ENCODE peak calls at places on chromosomes 13 and 19, in nine cellular contexts. C, J, U, G, I, S, Q, D and R are unnamed samples.

GRCh38 chr19:42125536-42125935 is 6.7 kb downstream of the POU2F2 start:
- DNase-seq in C (no peak), J (no peak), U (no peak), G (no peak), I (no peak), S (no peak), Q (no peak), D (no peak), R (no peak)

GRCh38 chr13:78596701-78597550 is 6.4 kb downstream of the POU4F1 start:
- DNase-seq in C (no peak), J (no peak), U (peak; percentile 71), G (no peak), I (no peak), S (no peak), Q (no peak), D (no peak), R (no peak)

GRCh38 chr13:29490561-29490960 is 104.9 kb downstream of the SLC7A1 start:
- DNase-seq in C (no peak), J (no peak), U (no peak), G (no peak), I (no peak), S (no peak), Q (no peak), D (no peak), R (no peak)

GRCh38 chr19:2188708-2189385 is 25.1 kb downstream of the DOT1L start:
- DNase-seq in C (no peak), J (no peak), U (no peak), G (no peak), I (no peak), S (no peak), Q (no peak), D (no peak), R (no peak)

GRCh38 chr19:56119585-56119978 is 1.5 kb downstream of the ZNF787 start:
- DNase-seq in C (peak; percentile 63), J (peak; percentile 65), U (no peak), G (no peak), I (no peak), S (no peak), Q (no peak), D (no peak), R (no peak)

GRCh38 chr13:80386001-80386400 is 45.1 kb upstream of the SPRY2 start:
- DNase-seq in C (no peak), J (no peak), U (no peak), G (no peak), I (no peak), S (no peak), Q (no peak), D (no peak), R (no peak)

GRCh38 chr19:3441089-3441985 is 39.0 kb downstream of the SMIM24 start:
- DNase-seq in C (no peak), J (no peak), U (peak; percentile 62), G (no peak), I (no peak), S (no peak), Q (no peak), D (no peak), R (no peak)

GRCh38 chr13:51331354-51331861 is 8.1 kb upstream of the SERPINE3 start:
- DNase-seq in C (no peak), J (no peak), U (peak; percentile 34), G (no peak), I (no peak), S (no peak), Q (no peak), D (no peak), R (no peak)

GRCh38 chr19:51511353-51511752 is 9.8 kb upstream of the SIGLEC12 start:
- DNase-seq in C (no peak), J (no peak), U (peak; percentile 75), G (no peak), I (no peak), S (no peak), Q (no peak), D (no peak), R (no peak)

GRCh38 chr13:33264620-33264978 is 21.0 kb downstream of the STARD13 start:
- DNase-seq in C (peak; percentile 25), J (no peak), U (no peak), G (no peak), I (no peak), S (no peak), Q (no peak), D (no peak), R (no peak)

GRCh38 chr19:8585894-8586750 is 8.9 kb upstream of the MYO1F start:
- DNase-seq in C (no peak), J (peak; percentile 55), U (peak; percentile 97), G (peak; percentile 59), I (no peak), S (no peak), Q (no peak), D (peak; percentile 72), R (no peak)

GRCh38 chr19:8423821-8424223 is 10.7 kb downstream of the MARCHF2 start:
- DNase-seq in C (peak; percentile 91), J (peak; percentile 93), U (peak; percentile 83), G (peak; percentile 97), I (peak; percentile 83), S (peak; percentile 91), Q (peak; percentile 88), D (no peak), R (no peak)

GRCh38 chr13:26878465-26878864 is 117.9 kb upstream of the GPR12 start:
- DNase-seq in C (no peak), J (no peak), U (no peak), G (no peak), I (no peak), S (no peak), Q (no peak), D (no peak), R (no peak)

DNA sequence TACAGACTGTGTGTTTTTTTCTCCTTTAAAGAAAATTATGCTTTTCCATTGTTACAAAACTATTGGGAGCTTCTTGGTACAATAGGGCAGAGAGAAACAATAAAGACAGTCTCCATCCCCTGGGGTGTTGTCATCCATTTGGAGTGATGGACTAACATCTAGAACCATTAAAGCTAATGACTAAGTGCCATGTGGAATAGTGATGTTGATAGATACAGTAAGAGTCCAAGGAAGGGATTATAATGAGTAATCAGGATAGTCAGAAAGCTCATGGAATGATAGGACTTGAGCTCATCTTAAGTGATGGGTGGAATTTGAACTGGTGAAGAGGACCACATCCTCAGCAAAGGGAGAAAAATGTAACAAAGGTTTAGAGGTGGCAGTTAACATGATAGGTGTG is 24.1 kb upstream of the FRY start:
- DNase-seq in C (no peak), J (no peak), U (no peak), G (no peak), I (no peak), S (no peak), Q (no peak), D (no peak), R (no peak)
- TF ChIP-seq CTCF in C (no peak), J (no peak), U (no peak), G (no peak), I (no peak), S (no peak), Q (no peak), D (no peak), R (no peak)

DNA sequence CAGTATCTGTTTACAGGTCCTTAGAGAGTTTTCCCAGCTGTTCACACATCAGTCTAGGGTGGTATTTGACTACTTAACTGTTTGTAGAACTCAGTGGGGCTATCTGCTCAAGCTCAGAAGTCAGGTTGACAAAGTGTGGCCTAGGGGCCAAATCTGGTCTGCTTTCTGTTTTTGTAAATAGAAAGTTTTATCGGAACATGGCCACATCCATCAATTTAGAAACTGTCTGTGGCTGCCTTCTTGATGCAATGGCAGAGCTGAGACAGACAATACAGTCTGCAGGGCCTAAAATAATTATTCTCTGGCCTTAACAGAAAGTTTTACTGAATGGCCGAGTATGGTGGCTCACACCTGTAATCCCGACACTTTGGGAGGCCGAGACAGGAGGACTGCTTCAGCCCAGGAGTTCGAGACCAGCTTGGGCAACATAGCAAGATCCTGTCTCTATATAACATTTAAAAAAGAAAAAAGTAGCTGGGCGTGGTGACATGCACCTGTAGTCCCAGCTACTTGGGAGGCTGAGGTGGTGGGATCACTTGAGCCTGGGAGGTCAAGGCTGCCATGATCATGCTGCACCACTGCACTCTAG is 2.4 kb downstream of the SMG9 start:
- DNase-seq in C (no peak), J (no peak), U (no peak), G (no peak), I (no peak), S (no peak), Q (no peak), D (no peak), R (no peak)
- H3K36me3 ChIP-seq in C (no peaks in the 10 kb centered on the region), J (peaks cover 25% of the 10 kb centered on the region), U (peaks cover 34% of the 10 kb centered on the region), G (peaks cover 18% of the 10 kb centered on the region), I (no peaks in the 10 kb centered on the region), S (peaks cover 4% of the 10 kb centered on the region), Q (peaks cover 29% of the 10 kb centered on the region), D (no peaks in the 10 kb centered on the region), R (peaks cover 25% of the 10 kb centered on the region)

GRCh38 chr19:19405919-19406877 is 723 bp downstream of the GATAD2A start:
- DNase-seq in C (peak; percentile 62), J (peak; percentile 69), U (peak; percentile 78), G (peak; percentile 56), I (peak; percentile 55), S (no peak), Q (no peak), D (peak; percentile 69), R (peak; percentile 32)

GRCh38 chr19:19404879-19405860 is at the start of gene GATAD2A:
- DNase-seq in C (peak; percentile 95), J (peak; percentile 96), U (peak; percentile 96), G (peak; percentile 95), I (peak; percentile 91), S (peak; percentile 93), Q (peak; percentile 77), D (peak; percentile 96), R (peak; percentile 85)

GRCh38 chr19:19406878-19407639 is 1.6 kb downstream of the GATAD2A start:
- DNase-seq in C (no peak), J (peak; percentile 39), U (no peak), G (no peak), I (peak; percentile 41), S (no peak), Q (no peak), D (no peak), R (no peak)

GRCh38 chr19:19409235-19410030 is 4.0 kb downstream of the GATAD2A start:
- DNase-seq in C (no peak), J (no peak), U (no peak), G (no peak), I (no peak), S (no peak), Q (no peak), D (no peak), R (no peak)

GRCh38 chr19:19407640-19407933 is 2.1 kb downstream of the GATAD2A start:
- DNase-seq in C (no peak), J (no peak), U (no peak), G (no peak), I (no peak), S (no peak), Q (no peak), D (no peak), R (no peak)
- H3K4me3 ChIP-seq in C (peak overlapping the region; percentile 96), J (no peak overlapping the region), U (peak overlapping the region; percentile 90), G (no peak overlapping the region), I (no peak overlapping the region), S (peak overlapping the region; percentile 86), Q (peak overlapping the region; percentile 91), D (no peak overlapping the region), R (peak overlapping the region; percentile 62)

DNA sequence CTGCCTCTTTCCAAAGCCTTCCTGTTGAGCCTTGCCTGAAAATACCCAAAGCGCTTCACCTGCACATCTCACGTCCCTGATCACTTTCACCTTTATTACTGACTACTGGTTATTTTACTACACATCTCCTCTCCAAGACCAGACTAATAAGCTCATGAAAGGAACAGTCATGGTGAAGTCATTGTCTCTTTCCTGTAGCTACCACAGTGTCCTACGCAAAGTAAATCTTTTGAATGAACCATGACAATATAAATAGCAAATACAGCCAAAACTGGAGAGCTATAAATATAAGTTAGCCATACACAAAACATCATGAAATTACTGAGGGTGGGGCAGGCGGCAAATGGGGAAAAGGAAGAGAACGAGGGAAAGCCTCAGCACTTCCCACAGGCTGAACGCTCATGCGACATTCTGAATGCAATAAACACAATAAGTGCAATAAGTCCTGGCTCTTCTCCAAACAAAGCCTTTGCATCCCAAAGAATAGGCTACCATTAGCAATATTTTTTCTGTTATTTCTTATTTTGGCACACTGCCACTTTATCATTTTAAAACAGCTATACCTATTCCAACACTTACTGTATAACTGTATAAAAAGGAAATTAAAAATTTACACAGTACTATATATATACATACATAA is 62.5 kb downstream of the TUBGCP3 start:
- DNase-seq in C (no peak), J (no peak), U (no peak), G (no peak), I (no peak), S (no peak), Q (no peak), D (no peak), R (no peak)
- TF ChIP-seq CTCF in C (no peak), J (no peak), U (no peak), G (no peak), I (no peak), S (no peak), Q (no peak), D (no peak), R (no peak)